ENCODE peak calls at places on chromosomes 16 and 17, in eight cellular contexts. O, U, M, G, K, D, H and C are unnamed samples.

GRCh38 chr17:73140531-73140930 is 24.3 kb upstream of the SSTR2 start:
- DNase-seq in O (no peak), U (no peak), M (no peak), G (no peak), K (no peak), D (no peak), H (no peak), C (no peak)

GRCh38 chr16:29029168-29029994 is 44.5 kb downstream of the LAT start:
- DNase-seq in O (peak), U (no peak), M (no peak), G (peak), K (no peak), D (no peak), H (peak), C (peak)

GRCh38 chr17:45314761-45315549 is 1.9 kb downstream of the MAP3K14 start:
- DNase-seq in O (no peak), U (no peak), M (no peak), G (peak), K (no peak), D (no peak), H (no peak), C (no peak)

GRCh38 chr17:68868708-68869107 is 86.5 kb downstream of the ABCA8 start:
- DNase-seq in O (no peak), U (no peak), M (no peak), G (no peak), K (no peak), D (no peak), H (peak), C (peak)

GRCh38 chr17:70588003-70588402 is 418.7 kb downstream of the KCNJ2 start:
- DNase-seq in O (no peak), U (no peak), M (no peak), G (no peak), K (no peak), D (no peak), H (no peak), C (no peak)

GRCh38 chr16:3868967-3869366 is 11.5 kb downstream of the CREBBP start:
- DNase-seq in O (no peak), U (no peak), M (no peak), G (no peak), K (no peak), D (no peak), H (no peak), C (no peak)

GRCh38 chr16:61580579-61580978 is 455.7 kb downstream of the CDH8 start:
- DNase-seq in O (no peak), U (no peak), M (no peak), G (no peak), K (no peak), D (no peak), H (no peak), C (no peak)

GRCh38 chr16:63581560-63581959 is 1540.3 kb downstream of the CDH11 start:
- DNase-seq in O (no peak), U (no peak), M (no peak), G (no peak), K (peak), D (no peak), H (peak), C (no peak)

GRCh38 chr17:79800325-79801155 is 3.7 kb upstream of the CBX8 start:
- DNase-seq in O (no peak), U (no peak), M (no peak), G (peak), K (no peak), D (no peak), H (peak), C (peak)

GRCh38 chr17:71821512-71821911 is 299.3 kb upstream of the SOX9 start:
- DNase-seq in O (no peak), U (no peak), M (no peak), G (no peak), K (no peak), D (no peak), H (no peak), C (peak)

GRCh38 chr16:12570046-12570618 is 233.6 kb downstream of the CPPED1 start:
- DNase-seq in O (no peak), U (no peak), M (no peak), G (no peak), K (no peak), D (no peak), H (no peak), C (no peak)

GRCh38 chr16:24423332-24423731 is 116.0 kb upstream of the RBBP6 start:
- DNase-seq in O (no peak), U (no peak), M (no peak), G (no peak), K (no peak), D (no peak), H (no peak), C (no peak)

GRCh38 chr16:229731-230281 is 557 bp upstream of the LUC7L start:
- DNase-seq in O (no peak), U (no peak), M (no peak), G (no peak), K (no peak), D (no peak), H (no peak), C (no peak)

GRCh38 chr17:35244345-35245195 is 1.7 kb downstream of the SLFN5 start:
- DNase-seq in O (peak), U (peak), M (peak), G (peak), K (peak), D (peak), H (peak), C (no peak)

GRCh38 chr17:51228177-51228576 is 31.7 kb downstream of the MBTD1 start:
- DNase-seq in O (peak), U (no peak), M (no peak), G (peak), K (no peak), D (no peak), H (peak), C (peak)

GRCh38 chr17:27245230-27245696 is 48.7 kb upstream of the WSB1 start:
- DNase-seq in O (peak), U (no peak), M (peak), G (peak), K (peak), D (peak), H (peak), C (no peak)

GRCh38 chr17:82808921-82809905 is 30.6 kb downstream of the ZNF750 start:
- DNase-seq in O (no peak), U (no peak), M (no peak), G (no peak), K (no peak), D (no peak), H (no peak), C (peak)

GRCh38 chr17:1750628-1751027 is 8.0 kb downstream of the SERPINF2 start:
- DNase-seq in O (no peak), U (no peak), M (no peak), G (no peak), K (no peak), D (no peak), H (no peak), C (no peak)

GRCh38 chr16:17339764-17340541 is 130.8 kb downstream of the XYLT1 start:
- DNase-seq in O (no peak), U (no peak), M (no peak), G (no peak), K (no peak), D (peak), H (no peak), C (no peak)

GRCh38 chr16:22705799-22706198 is 108.2 kb upstream of the HS3ST2 start:
- DNase-seq in O (no peak), U (no peak), M (no peak), G (no peak), K (no peak), D (no peak), H (no peak), C (no peak)

GRCh38 chr16:60304078-60304477 is 1570.0 kb upstream of the GOT2 start:
- DNase-seq in O (no peak), U (no peak), M (no peak), G (no peak), K (no peak), D (no peak), H (no peak), C (no peak)

GRCh38 chr16:76511203-76511602 is 234.0 kb downstream of the CNTNAP4 start:
- DNase-seq in O (no peak), U (no peak), M (no peak), G (no peak), K (no peak), D (no peak), H (no peak), C (no peak)

GRCh38 chr17:35242158-35242804 is 591 bp upstream of the SLFN5 start:
- DNase-seq in O (no peak), U (no peak), M (peak), G (peak), K (peak), D (peak), H (peak), C (no peak)

GRCh38 chr16:48025359-48025758 is 130.4 kb downstream of the ABCC12 start:
- DNase-seq in O (no peak), U (no peak), M (no peak), G (no peak), K (no peak), D (no peak), H (no peak), C (no peak)

GRCh38 chr17:59565959-59566324 is 532 bp downstream of the DHX40 start:
- DNase-seq in O (peak), U (no peak), M (peak), G (peak), K (peak), D (peak), H (peak), C (peak)

GRCh38 chr16:2092866-2093265 is 42.8 kb downstream of the PKD1 start:
- DNase-seq in O (no peak), U (no peak), M (no peak), G (no peak), K (no peak), D (no peak), H (no peak), C (no peak)

GRCh38 chr17:65756760-65757159 is 195.3 kb upstream of the AXIN2 start:
- DNase-seq in O (no peak), U (no peak), M (no peak), G (no peak), K (no peak), D (no peak), H (no peak), C (no peak)

GRCh38 chr16:89506791-89507191 is 1.4 kb upstream of the SPG7 start:
- DNase-seq in O (no peak), U (no peak), M (no peak), G (peak), K (no peak), D (no peak), H (no peak), C (no peak)

GRCh38 chr17:68595496-68595895 is 5.7 kb downstream of the FAM20A start:
- DNase-seq in O (no peak), U (no peak), M (no peak), G (no peak), K (no peak), D (peak), H (peak), C (no peak)

GRCh38 chr17:9878791-9879525 is 26.1 kb downstream of the RCVRN start:
- DNase-seq in O (no peak), U (no peak), M (no peak), G (peak), K (no peak), D (no peak), H (no peak), C (peak)

GRCh38 chr16:81987706-81988105 is 23.6 kb downstream of the SDR42E1 start:
- DNase-seq in O (no peak), U (no peak), M (no peak), G (no peak), K (no peak), D (no peak), H (no peak), C (no peak)

GRCh38 chr16:57667526-57668258 is 414 bp upstream of the ADGRG3 start:
- DNase-seq in O (no peak), U (no peak), M (peak), G (peak), K (peak), D (no peak), H (no peak), C (no peak)

GRCh38 chr17:69608808-69609494 is 194.5 kb downstream of the MAP2K6 start:
- DNase-seq in O (peak), U (no peak), M (no peak), G (no peak), K (no peak), D (peak), H (peak), C (peak)

GRCh38 chr17:8649157-8650118 is 18.9 kb upstream of the MYH10 start:
- DNase-seq in O (peak), U (no peak), M (no peak), G (no peak), K (no peak), D (peak), H (peak), C (peak)

GRCh38 chr17:49151996-49152395 is 19.4 kb downstream of the B4GALNT2 start:
- DNase-seq in O (no peak), U (no peak), M (no peak), G (no peak), K (no peak), D (no peak), H (no peak), C (no peak)

GRCh38 chr16:81261049-81261648 is 22.7 kb downstream of the BCO1 start:
- DNase-seq in O (no peak), U (peak), M (no peak), G (peak), K (no peak), D (no peak), H (no peak), C (no peak)

GRCh38 chr16:81646561-81646960 is 132.5 kb upstream of the PLCG2 start:
- DNase-seq in O (no peak), U (no peak), M (no peak), G (no peak), K (no peak), D (no peak), H (peak), C (peak)

GRCh38 chr16:70526403-70526802 is 2.8 kb downstream of the SF3B3 start:
- DNase-seq in O (no peak), U (no peak), M (no peak), G (peak), K (no peak), D (no peak), H (no peak), C (no peak)

GRCh38 chr16:70534949-70535348 is 11.3 kb downstream of the SF3B3 start:
- DNase-seq in O (no peak), U (no peak), M (no peak), G (no peak), K (no peak), D (no peak), H (no peak), C (no peak)

GRCh38 chr16:70523621-70524405 is at the start of gene SF3B3:
- DNase-seq in O (no peak), U (peak), M (peak), G (peak), K (no peak), D (peak), H (no peak), C (no peak)

GRCh38 chr16:70527315-70527996 is 3.8 kb downstream of the SF3B3 start:
- DNase-seq in O (no peak), U (no peak), M (no peak), G (no peak), K (no peak), D (no peak), H (no peak), C (no peak)

GRCh38 chr16:70529051-70529777 is 5.6 kb downstream of the SF3B3 start:
- DNase-seq in O (no peak), U (no peak), M (no peak), G (peak), K (no peak), D (no peak), H (peak), C (peak)
- TF ChIP-seq CTCF in O (peak), U (peak), M (no peak), G (peak), K (peak), D (peak), H (peak), C (peak)

DNA sequence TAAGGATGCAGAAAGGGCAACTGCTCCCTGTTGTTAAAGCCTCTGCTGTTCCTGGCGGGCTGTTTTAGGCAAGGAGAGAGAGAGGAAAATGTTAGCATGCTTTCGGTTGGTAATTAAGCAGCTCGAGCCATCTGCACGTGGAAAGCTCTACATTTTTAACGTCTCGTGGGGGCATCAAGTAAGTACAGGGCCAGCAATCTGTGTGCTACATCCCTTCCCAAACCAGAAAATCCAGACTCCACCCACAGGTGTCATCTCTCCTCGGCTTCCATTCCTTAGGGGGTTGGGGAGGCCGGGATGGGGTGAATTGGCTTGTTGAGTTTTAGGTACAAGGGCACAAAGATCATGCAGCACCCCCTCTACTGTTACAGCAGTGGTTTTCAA is 62.5 kb upstream of the MARCHF10 start:
- DNase-seq in O (no peak), U (no peak), M (no peak), G (no peak), K (no peak), D (no peak), H (no peak), C (no peak)
- H3K4me3 ChIP-seq in O (no peak), U (no peak), M (no peak), G (no peak), K (no peak), D (no peak), H (no peak), C (no peak)

DNA sequence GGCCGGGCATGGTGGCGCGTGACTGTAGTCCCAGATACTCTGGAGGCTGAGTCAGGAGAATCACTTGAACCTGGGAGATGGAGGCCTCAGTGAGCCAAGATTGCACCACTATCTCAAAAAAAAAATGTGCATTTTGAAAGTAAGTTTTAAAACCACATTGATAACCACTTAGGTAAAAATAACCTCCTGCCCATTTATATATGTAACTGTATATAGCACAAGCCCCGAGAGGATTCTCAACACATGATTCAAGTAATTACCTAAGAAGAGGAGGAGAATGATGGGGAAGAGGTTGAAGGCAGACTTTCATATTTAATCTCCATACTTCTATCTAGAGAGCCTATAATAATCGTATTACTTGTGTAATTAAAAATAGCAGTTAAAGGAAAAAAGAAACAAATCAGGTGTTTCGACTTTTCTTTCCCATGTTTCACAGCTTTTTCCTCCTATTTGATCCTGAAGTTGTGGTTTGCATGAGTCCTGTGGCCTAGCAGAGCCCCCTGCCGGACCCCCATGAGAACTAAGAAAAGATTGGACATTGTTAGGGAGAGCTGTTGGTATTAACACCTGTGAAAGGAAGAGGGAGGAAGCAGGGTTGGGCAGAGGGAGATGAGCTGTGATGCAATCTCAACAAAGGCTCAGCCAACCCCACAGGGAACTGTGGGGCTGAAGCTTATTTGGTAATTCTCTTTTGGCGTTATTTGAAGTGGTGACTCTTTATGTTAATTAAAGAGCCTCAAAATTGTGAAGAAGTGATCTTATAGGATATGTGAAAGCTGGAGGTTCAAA is 22.1 kb downstream of the PMFBP1 start:
- DNase-seq in O (no peak), U (no peak), M (no peak), G (peak), K (no peak), D (no peak), H (no peak), C (no peak)
- TF ChIP-seq CTCF in O (no peak), U (peak), M (no peak), G (no peak), K (no peak), D (no peak), H (no peak), C (no peak)

GRCh38 chr17:5537251-5537650 is 47.1 kb downstream of the NLRP1 start:
- DNase-seq in O (no peak), U (no peak), M (no peak), G (no peak), K (no peak), D (no peak), H (peak), C (peak)

GRCh38 chr17:5540321-5540720 is 44.0 kb downstream of the NLRP1 start:
- DNase-seq in O (no peak), U (no peak), M (no peak), G (no peak), K (no peak), D (no peak), H (no peak), C (no peak)

GRCh38 chr17:5541610-5542202 is 42.6 kb downstream of the NLRP1 start:
- DNase-seq in O (no peak), U (no peak), M (no peak), G (no peak), K (no peak), D (no peak), H (no peak), C (no peak)

GRCh38 chr17:5536831-5537230 is 47.5 kb downstream of the NLRP1 start:
- DNase-seq in O (no peak), U (no peak), M (no peak), G (no peak), K (no peak), D (no peak), H (no peak), C (no peak)

DNA sequence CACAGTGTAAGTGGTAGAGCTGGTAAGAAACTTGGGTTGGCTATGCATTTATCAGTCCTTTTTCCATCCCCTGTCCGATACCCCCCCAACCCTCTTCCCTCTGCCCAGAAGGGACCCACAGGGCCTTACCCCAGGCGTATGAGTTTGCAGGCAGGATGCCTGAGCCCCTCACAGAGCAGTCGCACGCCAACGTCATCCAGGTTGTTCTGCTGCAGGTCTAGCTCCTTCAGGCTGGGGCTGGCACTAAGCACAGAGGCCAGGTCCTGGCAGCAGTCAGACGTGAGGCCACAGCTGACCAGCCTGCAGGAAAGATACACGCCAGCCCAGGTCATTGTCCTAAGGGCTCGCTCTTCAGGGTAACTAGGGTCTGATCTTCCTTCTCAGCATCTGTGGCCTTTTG is 45.0 kb downstream of the NLRP1 start:
- DNase-seq in O (no peak), U (no peak), M (no peak), G (no peak), K (no peak), D (no peak), H (no peak), C (no peak)
- H3K4me3 ChIP-seq in O (no peak), U (no peak), M (no peak), G (no peak), K (no peak), D (no peak), H (no peak), C (no peak)

GRCh38 chr16:71423865-71424264 is 18.0 kb downstream of the TLE7 start:
- DNase-seq in O (no peak), U (no peak), M (no peak), G (no peak), K (no peak), D (no peak), H (no peak), C (no peak)
- TF ChIP-seq CTCF in O (no peak), U (no peak), M (no peak), G (no peak), K (no peak), D (no peak), H (no peak), C (no peak)

GRCh38 chr17:57044976-57045867 is 39.8 kb upstream of the AKAP1 start:
- DNase-seq in O (no peak), U (no peak), M (no peak), G (peak), K (no peak), D (peak), H (no peak), C (no peak)
- H3K4me3 ChIP-seq in O (no peak), U (no peak), M (no peak), G (no peak), K (peak), D (peak), H (no peak), C (peak)

DNA sequence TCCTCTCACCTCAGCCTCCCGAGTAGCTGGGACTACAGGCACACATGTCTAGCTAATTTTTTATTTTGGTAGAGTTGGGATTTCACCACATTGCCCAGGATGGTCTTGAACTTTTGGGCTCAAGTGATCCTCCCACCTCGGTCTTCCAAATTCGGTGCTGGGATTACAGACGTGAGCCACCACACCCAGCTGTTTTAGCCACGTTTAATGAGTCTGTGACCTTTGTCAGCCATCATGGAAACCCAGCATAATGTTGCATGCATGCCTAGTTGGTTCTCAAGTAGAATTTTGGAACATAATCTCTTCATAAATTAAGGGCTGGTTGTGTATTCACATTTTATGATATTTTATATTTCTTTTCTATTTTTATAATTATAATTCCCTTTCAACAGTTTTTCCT is 42.0 kb downstream of the GOSR1 start:
- DNase-seq in O (no peak), U (no peak), M (no peak), G (no peak), K (no peak), D (no peak), H (no peak), C (no peak)
- TF ChIP-seq CTCF in O (no peak), U (no peak), M (no peak), G (no peak), K (no peak), D (no peak), H (no peak), C (no peak)